ENCODE peak calls at places on chromosomes 4 and X, in six cellular contexts. L, Y, H, E, V and X are unnamed samples.

GRCh38 chr4:24382381-24382780 is 202.0 kb downstream of the DHX15 start:
- DNase-seq in L (peak), Y (no peak), V (no peak), E (peak), H (peak), X (no peak)

GRCh38 chrX:97057349-97057909 is 173.7 kb downstream of the RPA4 start:
- DNase-seq in V (no peak), Y (no peak), L (peak), H (no peak), E (no peak), X (no peak)

GRCh38 chr4:81032805-81033684 is 2.5 kb downstream of the BMP3 start:
- DNase-seq in V (no peak), E (no peak), Y (peak), L (peak), H (no peak), X (no peak)

GRCh38 chrX:32966956-32967355 is 244.4 kb downstream of the DMD start:
- DNase-seq in Y (peak), V (no peak), L (no peak), E (no peak), H (no peak), X (no peak)

GRCh38 chr4:145840162-145840768 is 98.4 kb downstream of the ZNF827 start:
- DNase-seq in E (peak), H (peak), L (peak), Y (peak), V (peak), X (peak)

GRCh38 chr4:176377705-176378302 is 58.0 kb downstream of the SPCS3 start:
- DNase-seq in L (peak), V (peak), H (no peak), Y (peak), E (peak), X (peak)

GRCh38 chrX:71366674-71367256 is 608 bp downstream of the TAF1 start:
- DNase-seq in V (peak), Y (peak), E (no peak), L (no peak), H (no peak), X (peak)

GRCh38 chrX:1462596-1463251 is 10.0 kb upstream of the ASMTL start:
- DNase-seq in H (peak), Y (no peak), L (peak), V (no peak), E (peak), X (no peak)

GRCh38 chr4:1376391-1376840 is 29.4 kb downstream of the UVSSA start:
- DNase-seq in L (no peak), V (no peak), H (no peak), E (no peak), Y (no peak), X (peak)

GRCh38 chrX:98956014-98956413 is 1454.1 kb downstream of the PCDH19 start:
- DNase-seq in E (no peak), V (peak), Y (no peak), H (no peak), L (no peak), X (peak)

GRCh38 chr4:38672247-38673071 is 8.5 kb downstream of the KLF3 start:
- DNase-seq in Y (no peak), E (no peak), L (no peak), V (no peak), H (no peak), X (peak)

GRCh38 chr4:108359130-108359709 is 190.5 kb upstream of the LEF1 start:
- DNase-seq in Y (peak), H (no peak), L (no peak), V (no peak), E (no peak), X (no peak)

GRCh38 chr4:128869801-128870509 is 60.5 kb downstream of the JADE1 start:
- DNase-seq in E (no peak), H (no peak), V (no peak), Y (no peak), L (no peak), X (no peak)

GRCh38 chrX:136310411-136310810 is 9.6 kb downstream of the ADGRG4 start:
- DNase-seq in V (peak), Y (no peak), L (peak), E (peak), H (no peak), X (peak)

DNA sequence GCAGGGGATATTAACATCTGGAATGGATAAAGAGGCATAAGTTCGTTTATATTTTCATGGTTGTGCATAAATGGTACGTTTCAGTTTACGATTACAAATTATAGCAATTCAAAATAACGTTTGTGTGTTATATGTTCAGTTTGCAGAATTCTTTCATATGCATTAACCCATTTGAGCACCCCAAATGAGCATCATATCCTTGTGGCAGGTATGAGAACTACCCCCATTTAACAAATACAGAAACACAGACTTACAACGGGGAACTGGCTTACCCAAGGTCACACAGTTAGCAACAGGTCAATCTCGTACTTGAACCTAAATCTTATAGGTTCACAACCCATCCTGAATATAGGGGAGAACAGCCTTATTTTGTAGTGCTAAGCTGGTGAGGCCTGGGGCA is 33.1 kb downstream of the EDNRA start:
- DNase-seq in H (no peak), E (no peak), Y (no peak), L (no peak), V (no peak), X (no peak)
- H3K27ac ChIP-seq in H (no peak), E (peak), Y (no peak), L (no peak), V (no peak), X (no peak)

DNA sequence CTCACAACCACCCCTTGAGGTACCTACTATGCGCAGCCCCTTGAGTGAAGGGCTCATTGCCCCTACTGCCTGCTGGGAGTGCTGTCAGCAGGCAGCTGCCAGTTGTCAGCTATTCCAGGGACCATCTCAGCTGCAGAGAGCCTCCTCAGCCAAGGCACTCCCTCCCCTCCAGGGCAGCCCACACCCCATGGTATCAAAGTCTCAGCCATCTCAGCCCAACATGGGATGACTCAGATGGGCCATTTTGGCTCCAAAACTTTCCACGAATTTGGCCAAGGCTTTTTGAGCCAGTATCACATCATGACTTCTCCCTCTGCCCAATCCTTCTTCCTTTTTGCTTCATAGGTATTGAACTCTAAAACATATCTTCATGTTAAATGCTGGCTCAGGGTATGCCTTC is 61.4 kb upstream of the MAP3K15 start:
- DNase-seq in V (no peak), L (no peak), H (no peak), E (no peak), Y (no peak), X (no peak)
- H3K27ac ChIP-seq in V (no peak), L (no peak), H (no peak), E (no peak), Y (no peak), X (no peak)

GRCh38 chrX:151875270-151876026 is 37.2 kb upstream of the MAGEA4 start:
- DNase-seq in L (no peak), H (no peak), Y (no peak), V (no peak), E (no peak), X (peak)

GRCh38 chrX:151871244-151871643 is 41.4 kb upstream of the MAGEA4 start:
- DNase-seq in Y (no peak), E (peak), L (peak), H (peak), V (peak), X (no peak)

GRCh38 chrX:151873096-151873495 is 39.6 kb upstream of the MAGEA4 start:
- DNase-seq in E (peak), L (no peak), Y (no peak), H (no peak), V (no peak), X (no peak)

DNA sequence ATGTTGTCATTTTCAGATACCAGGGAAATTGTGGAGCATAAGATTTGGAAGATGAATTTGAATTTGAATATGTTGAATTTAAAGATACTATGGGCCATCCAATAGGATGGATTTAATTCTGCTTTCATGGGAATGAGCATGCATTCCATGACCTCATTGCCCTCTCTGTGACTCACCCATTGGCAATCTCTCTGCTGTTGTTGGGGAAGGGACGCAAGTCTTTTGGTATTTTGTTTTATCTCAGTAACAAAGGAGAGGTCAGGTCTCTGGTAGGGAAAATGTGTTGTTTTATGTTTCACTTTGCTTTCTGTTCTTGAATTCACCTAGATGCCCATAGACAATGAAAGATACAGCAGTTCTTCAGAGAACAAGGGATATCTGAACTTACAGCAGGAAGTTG is 42.1 kb upstream of the MAGEA4 start:
- DNase-seq in L (peak), E (peak), H (peak), Y (no peak), V (peak), X (no peak)
- H3K27ac ChIP-seq in L (peak), E (peak), H (peak), Y (no peak), V (peak), X (peak)

DNA sequence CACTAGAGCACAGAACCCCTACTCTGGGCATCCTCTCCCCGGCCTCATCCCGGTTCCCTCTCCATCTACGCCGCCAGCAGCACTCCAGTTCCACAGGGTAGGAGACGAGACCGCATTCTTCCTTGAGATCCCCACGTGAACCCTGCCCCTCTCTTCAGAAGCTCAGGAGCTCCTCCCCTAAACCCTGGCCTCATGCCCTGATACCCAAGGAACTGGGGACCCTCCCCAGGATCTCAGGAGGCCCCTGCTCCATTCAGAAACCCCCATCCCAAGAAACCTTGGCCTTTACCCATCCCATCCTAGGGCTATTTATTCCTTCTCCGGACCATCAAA is 1.1 kb downstream of the PRICKLE3 start:
- DNase-seq in V (no peak), L (no peak), H (no peak), Y (no peak), E (no peak), X (no peak)
- H3K27ac ChIP-seq in V (peak), L (peak), H (peak), Y (peak), E (no peak), X (no peak)

GRCh38 chr4:139279723-139280620 is at the start of gene MGARP:
- DNase-seq in L (no peak), V (peak), Y (no peak), E (peak), H (no peak), X (peak)
- H3K27ac ChIP-seq in L (no peak), V (no peak), Y (no peak), E (no peak), H (no peak), X (peak)

GRCh38 chr4:5571646-5572045 is 136.7 kb downstream of the EVC2 start:
- DNase-seq in H (no peak), E (no peak), Y (no peak), V (no peak), L (no peak), X (no peak)
- H3K27ac ChIP-seq in H (no peak), E (no peak), Y (no peak), V (no peak), L (no peak), X (no peak)

GRCh38 chrX:50813843-50814661 is at the start of gene SHROOM4:
- DNase-seq in L (no peak), V (peak), Y (no peak), E (peak), H (no peak), X (peak)

GRCh38 chrX:50818986-50819385 is 5.0 kb upstream of the SHROOM4 start:
- DNase-seq in E (no peak), L (no peak), V (no peak), H (no peak), Y (no peak), X (no peak)

GRCh38 chrX:50812995-50813842 is 775 bp downstream of the SHROOM4 start:
- DNase-seq in L (peak), Y (no peak), H (no peak), E (peak), V (peak), X (peak)

GRCh38 chrX:50814701-50815476 is 895 bp upstream of the SHROOM4 start:
- DNase-seq in E (peak), Y (no peak), V (no peak), H (no peak), L (peak), X (no peak)
- H3K27ac ChIP-seq in E (peak), Y (no peak), V (peak), H (no peak), L (no peak), X (peak)

GRCh38 chrX:50068293-50068568 is 132.6 kb downstream of the AKAP4 start:
- DNase-seq in H (no peak), E (no peak), Y (no peak), V (no peak), L (no peak), X (no peak)
- H3K27ac ChIP-seq in H (no peak), E (no peak), Y (no peak), V (peak), L (no peak), X (no peak)

DNA sequence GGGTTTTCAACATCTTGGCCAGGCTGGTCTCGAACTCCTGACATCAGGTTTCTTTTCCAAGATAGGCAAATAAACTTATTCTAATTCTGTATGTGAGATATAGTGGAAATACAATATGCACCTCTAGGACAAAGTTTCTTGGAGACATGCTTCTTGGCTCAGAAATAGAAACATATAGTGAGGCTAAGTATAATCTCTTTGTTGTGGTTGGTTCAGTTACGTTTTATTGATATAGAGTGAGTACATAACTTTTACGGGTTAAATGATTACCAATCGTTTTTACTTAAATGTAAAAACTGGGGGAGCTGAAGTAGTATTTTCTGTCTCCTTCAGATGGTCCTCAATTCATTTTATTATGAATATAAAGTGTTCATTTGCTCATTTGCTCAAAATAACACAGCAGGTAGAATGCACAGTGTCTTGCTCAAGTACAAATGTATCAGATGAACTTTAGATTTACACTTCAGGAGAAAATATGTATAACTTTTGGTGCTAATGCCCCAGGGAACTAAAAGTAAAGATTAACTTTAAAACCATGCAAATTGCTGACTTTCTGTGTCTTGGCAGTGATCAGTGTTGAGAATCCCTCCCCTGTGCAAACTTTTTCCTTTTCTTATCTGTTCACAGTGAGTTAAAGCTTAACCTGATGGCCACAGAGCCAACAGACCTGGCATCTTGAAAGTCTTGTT is 77.6 kb downstream of the AFF1 start:
- DNase-seq in Y (no peak), L (no peak), V (peak), H (no peak), E (no peak), X (no peak)
- H3K27ac ChIP-seq in Y (no peak), L (no peak), V (no peak), H (no peak), E (no peak), X (no peak)